ENCODE peak calls at places on chromosomes 4 and X, in eight cellular contexts. P is prostate gland, S is stomach, T is transverse colon, X is sigmoid colon, V is HCT116, G is HepG2, U is suprapubic skin. O is an unnamed sample. For H3K36me3, the result is how much of the 10 kb centered on the place peaks cover.

GRCh38 chr4:109614466-109614865 is 54.4 kb downstream of the MCUB start:
- DNase-seq in P (no peak), S (no peak), T (no peak), X (no peak), V (no peak), G (no peak), U (no peak), O (no peak)

GRCh38 chrX:87337267-87337666 is 180.3 kb upstream of the KLHL4 start:
- DNase-seq in P (no peak), S (no peak), T (no peak), X (no peak), V (no peak), G (no peak), U (no peak), O (no peak)

GRCh38 chrX:45070116-45071007 is 130.3 kb downstream of the DIPK2B start:
- DNase-seq in P (no peak), S (no peak), T (no peak), X (no peak), V (peak), G (peak), U (no peak), O (peak)

GRCh38 chr4:94412019-94413017 is 39.4 kb upstream of the PDLIM5 start:
- DNase-seq in P (peak), S (no peak), T (no peak), X (no peak), V (peak), G (peak), U (no peak), O (peak)

GRCh38 chr4:165541773-165542459 is 163.1 kb downstream of the CPE start:
- DNase-seq in P (no peak), S (no peak), T (no peak), X (no peak), V (no peak), G (no peak), U (no peak), O (no peak)

GRCh38 chrX:28884823-28885222 is 297.6 kb downstream of the IL1RAPL1 start:
- DNase-seq in P (no peak), S (no peak), T (no peak), X (no peak), V (no peak), G (no peak), U (no peak), O (no peak)

GRCh38 chr4:53371843-53372521 is 5.5 kb upstream of the FIP1L1 start:
- DNase-seq in P (no peak), S (no peak), T (no peak), X (no peak), V (no peak), G (no peak), U (no peak), O (no peak)

GRCh38 chr4:53960843-53961242 is 103.6 kb downstream of the CHIC2 start:
- DNase-seq in P (no peak), S (no peak), T (no peak), X (no peak), V (no peak), G (no peak), U (no peak), O (no peak)

GRCh38 chr4:176885224-176885623 is 92.5 kb upstream of the VEGFC start:
- DNase-seq in P (no peak), S (no peak), T (no peak), X (no peak), V (no peak), G (no peak), U (no peak), O (no peak)

GRCh38 chr4:151859646-151860045 is 98.8 kb upstream of the GATB start:
- DNase-seq in P (no peak), S (no peak), T (no peak), X (no peak), V (no peak), G (no peak), U (no peak), O (no peak)

GRCh38 chr4:4386736-4387392 is at the start of gene NSG1:
- DNase-seq in P (peak), S (no peak), T (no peak), X (no peak), V (no peak), G (no peak), U (no peak), O (no peak)

DNA sequence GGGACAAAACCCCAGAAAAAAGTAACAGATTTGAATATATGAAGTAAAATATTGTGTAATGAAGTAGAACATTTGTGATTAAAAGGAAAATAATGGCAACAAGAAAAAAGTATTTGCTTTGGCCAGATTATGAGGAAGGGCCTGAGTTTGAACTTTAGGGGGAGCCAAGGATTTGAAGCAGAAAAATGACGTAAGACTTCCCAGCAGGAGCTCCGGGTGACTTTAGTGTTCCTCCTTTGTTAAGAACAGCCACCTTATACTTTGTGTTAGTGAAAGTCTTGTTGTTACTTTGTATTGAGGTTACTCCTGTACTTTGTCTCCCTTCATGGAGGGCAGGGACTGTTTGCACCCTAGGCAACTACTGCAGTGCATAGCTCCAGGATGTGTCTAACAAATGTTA is 41.1 kb downstream of the DCUN1D4 start:
- DNase-seq in P (no peak), S (no peak), T (no peak), X (no peak), V (no peak), G (no peak), U (no peak), O (peak)
- H3K36me3 ChIP-seq in P (under half), S (half or more), T (under half), X (under half), V (under half), G (under half), U (half or more), O (under half)

DNA sequence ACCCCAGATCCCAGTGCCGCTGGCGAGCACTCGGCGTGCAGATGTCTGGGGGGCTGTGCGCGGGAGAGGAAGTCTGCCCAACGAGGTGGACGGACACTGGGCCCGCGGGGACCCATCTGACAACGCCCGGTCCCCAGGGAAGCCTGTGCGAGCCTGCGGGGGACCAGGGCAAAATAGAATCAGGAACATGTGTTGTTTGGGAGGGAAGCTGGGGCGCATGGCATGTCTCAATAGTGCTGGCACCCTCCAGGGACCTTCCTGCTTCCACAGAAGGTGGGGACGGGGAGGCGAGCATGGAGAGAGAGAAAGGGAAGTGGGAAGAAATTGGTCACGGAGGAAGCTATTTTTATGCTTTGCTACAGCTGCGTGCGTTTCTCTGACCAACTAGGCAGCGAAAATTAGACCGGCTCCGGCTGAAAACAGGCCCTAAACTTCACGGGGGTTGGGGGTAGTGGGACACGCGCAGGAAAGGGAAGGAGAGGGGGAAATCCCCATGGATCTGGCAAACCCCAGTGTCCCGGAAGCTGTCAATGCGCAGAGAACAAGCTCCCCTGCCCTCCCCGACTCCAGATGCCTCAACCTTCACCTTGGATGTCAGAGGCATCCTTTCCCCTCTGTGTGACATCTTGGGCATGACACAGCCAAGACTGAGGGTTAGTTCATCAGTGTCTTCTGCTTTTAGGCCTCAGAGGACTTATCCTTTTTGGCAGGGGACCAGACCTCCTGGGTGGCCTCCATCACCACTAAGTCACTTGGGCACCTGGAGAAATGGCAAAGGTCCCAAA is 169.8 kb upstream of the BCOR start:
- DNase-seq in P (no peak), S (no peak), T (no peak), X (peak), V (no peak), G (no peak), U (no peak), O (peak)
- TF ChIP-seq POLR2AphosphoS5 in P (no peak), S (no peak), T (no peak), X (no peak), V (no peak), G (no peak), U (no peak), O (no peak)

DNA sequence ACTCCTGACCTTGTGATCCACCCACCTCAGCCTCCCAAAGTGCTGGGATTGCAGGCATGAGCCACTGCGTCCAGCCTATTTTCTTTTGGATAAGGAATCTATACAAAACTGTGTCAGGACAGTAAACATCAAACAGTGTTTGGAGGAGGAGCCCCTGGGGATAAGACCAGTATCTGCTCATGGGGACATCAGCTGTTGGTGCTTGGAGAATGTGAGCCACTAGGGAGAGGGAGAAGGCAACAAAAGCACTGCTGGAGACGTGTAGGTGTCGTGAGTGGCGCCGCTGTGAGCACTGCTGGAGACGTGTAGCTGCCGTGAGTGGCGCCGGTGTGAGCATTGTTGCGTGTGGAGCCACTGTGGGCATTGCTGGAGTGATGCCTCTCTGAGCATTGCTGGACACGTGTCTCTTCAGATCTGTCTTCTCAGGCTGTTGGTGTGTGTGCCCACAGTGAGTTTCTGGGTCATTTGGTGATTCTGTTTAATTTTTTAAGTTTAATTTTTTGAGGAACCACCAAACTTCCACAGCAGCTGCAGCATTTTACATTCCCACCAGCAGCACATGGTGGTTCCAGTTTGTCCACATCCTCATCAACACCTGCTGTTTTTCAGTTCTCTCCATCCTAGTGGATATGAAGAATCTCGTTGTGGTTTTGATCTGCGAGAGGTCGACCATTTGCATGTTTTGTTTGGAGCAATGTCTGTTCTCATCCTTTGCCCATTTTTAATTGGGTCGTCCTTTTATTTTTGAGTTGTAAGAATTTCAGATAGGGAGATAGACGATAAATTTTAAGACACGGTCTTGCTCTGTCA is 19.0 kb downstream of the DGKQ start:
- DNase-seq in P (no peak), S (no peak), T (no peak), X (no peak), V (no peak), G (no peak), U (no peak), O (no peak)
- H3K36me3 ChIP-seq in P (under half), S (half or more), T (under half), X (under half), V (under half), G (under half), U (half or more), O (under half)

DNA sequence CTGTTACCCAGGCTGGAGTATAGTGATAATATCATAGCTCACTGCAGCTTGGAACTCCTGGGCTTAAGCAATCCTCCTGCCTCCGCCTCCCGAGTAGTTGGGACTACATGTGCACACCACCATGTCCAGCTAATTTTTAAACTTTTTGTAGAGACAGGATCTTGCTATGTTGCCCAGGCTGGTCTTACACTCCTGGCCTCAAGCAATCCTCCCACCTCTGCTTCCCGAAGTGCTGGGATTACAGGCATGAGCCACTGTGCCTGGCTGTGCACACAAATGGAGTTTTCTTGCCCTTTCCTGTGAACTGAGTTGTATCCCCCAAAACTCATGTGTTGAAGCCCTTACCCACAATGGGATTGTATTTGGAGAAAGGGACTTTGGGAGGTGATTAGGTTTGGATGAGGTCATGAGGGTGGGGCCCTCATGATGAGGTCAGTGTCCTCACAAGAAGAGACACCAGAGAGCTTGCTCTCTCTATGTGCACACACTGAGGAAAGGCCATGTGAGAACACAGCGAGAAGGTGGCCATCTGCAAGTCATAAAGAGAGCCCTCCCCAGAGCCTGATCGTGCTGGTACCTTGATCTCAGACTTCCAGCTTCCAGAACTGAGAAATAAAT is 40.1 kb downstream of the DDX3X start:
- DNase-seq in P (no peak), S (no peak), T (no peak), X (no peak), V (no peak), G (no peak), U (no peak), O (no peak)
- TF ChIP-seq POLR2AphosphoS5 in P (no peak), S (no peak), T (no peak), X (no peak), V (no peak), G (no peak), U (no peak), O (no peak)

GRCh38 chrX:154365997-154366665 is 8.3 kb downstream of the FLNA start:
- DNase-seq in P (no peak), S (no peak), T (no peak), X (no peak), V (no peak), G (no peak), U (no peak), O (no peak)
- H3K36me3 ChIP-seq in P (under half), S (half or more), T (under half), X (half or more), V (under half), G (under half), U (half or more), O (under half)

GRCh38 chr4:83757121-83757621 is 221.3 kb downstream of the GPAT3 start:
- DNase-seq in P (no peak), S (no peak), T (no peak), X (no peak), V (no peak), G (no peak), U (no peak), O (no peak)
- TF ChIP-seq POLR2AphosphoS5 in P (no peak), S (no peak), T (no peak), X (no peak), V (no peak), G (no peak), U (no peak), O (no peak)

GRCh38 chr4:38509551-38509950 is 154.4 kb upstream of the KLF3 start:
- DNase-seq in P (no peak), S (no peak), T (no peak), X (no peak), V (no peak), G (no peak), U (no peak), O (no peak)
- H3K36me3 ChIP-seq in P (under half), S (under half), T (under half), X (under half), V (under half), G (under half), U (under half), O (under half)

DNA sequence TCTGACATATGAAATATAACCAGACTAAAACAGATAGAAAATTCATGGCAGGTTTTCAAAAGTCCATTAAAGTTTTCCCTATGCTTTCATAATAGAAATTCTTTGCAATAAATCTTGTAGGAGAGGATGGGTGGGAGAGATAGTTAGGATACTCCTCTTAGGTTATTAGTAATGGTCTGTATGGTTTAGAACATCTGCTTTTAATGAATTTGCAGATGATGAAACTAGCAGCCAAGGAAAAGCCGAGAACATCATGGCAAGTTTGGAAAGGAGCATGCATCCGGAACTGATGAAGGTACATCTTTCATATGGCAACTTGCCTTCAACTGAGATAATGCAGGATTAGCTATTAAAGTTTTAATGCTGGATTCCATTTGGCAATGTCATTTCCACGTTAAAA is 70.7 kb downstream of the DOCK11 start:
- DNase-seq in P (no peak), S (no peak), T (no peak), X (no peak), V (no peak), G (no peak), U (no peak), O (no peak)
- TF ChIP-seq POLR2AphosphoS5 in P (no peak), S (no peak), T (no peak), X (no peak), V (no peak), G (no peak), U (no peak), O (no peak)

GRCh38 chr4:168925789-168926490 is 84.1 kb downstream of the CBR4 start:
- DNase-seq in P (no peak), S (no peak), T (no peak), X (no peak), V (no peak), G (no peak), U (no peak), O (no peak)
- H3K36me3 ChIP-seq in P (under half), S (half or more), T (under half), X (half or more), V (under half), G (under half), U (half or more), O (under half)

O was measured in endothelial cell of umbilical vein.